ENCODE peak calls at places on chromosome 13, in four cellular contexts. O is endothelial cell; E is stimulated activated CD4-positive, alpha-beta T cell treated with anti-CD3 and anti-CD28 coated beads, TNF-alpha, amount 100 ng/mL, for 24 hours; S is left ventricle myocardium superior. C is an unnamed sample.

GRCh38 chr13:43284162-43284561 is 260.8 kb downstream of the DNAJC15 start:
- DNase-seq in S (no peak), E (no peak), O (no peak), C (no peak)

GRCh38 chr13:25062479-25062878 is 33.5 kb upstream of the PABPC3 start:
- DNase-seq in S (no peak), O (no peak), E (no peak), C (no peak)

GRCh38 chr13:74102691-74103090 is 31.5 kb downstream of the KLF12 start:
- DNase-seq in S (no peak), O (no peak), E (no peak), C (no peak)

GRCh38 chr13:45833663-45834062 is 17.9 kb downstream of the SIAH3 start:
- DNase-seq in O (no peak), S (peak), E (no peak), C (no peak)

GRCh38 chr13:51000576-51001260 is 91.1 kb downstream of the RNASEH2B start:
- DNase-seq in S (peak), O (no peak), E (no peak), C (no peak)

GRCh38 chr13:24406524-24406923 is 97.1 kb downstream of the C1QTNF9 start:
- DNase-seq in S (no peak), E (no peak), O (no peak), C (no peak)

GRCh38 chr13:29418026-29418425 is 177.5 kb downstream of the SLC7A1 start:
- DNase-seq in S (no peak), E (no peak), O (no peak), C (no peak)

GRCh38 chr13:113599396-113599795 is 14.8 kb downstream of the TFDP1 start:
- DNase-seq in S (no peak), E (no peak), O (no peak), C (no peak)

GRCh38 chr13:83865161-83866137 is 16.8 kb downstream of the SLITRK1 start:
- DNase-seq in E (no peak), S (no peak), O (no peak), C (no peak)

C was measured in SK-N-MC.